ENCODE peak calls at places on chromosomes 7 and 10, in four cellular contexts. One of them, this sample, is unnamed.

GRCh38 chr10:133401500-133401899 is 7.5 kb downstream of the MTG1 start:
- DNase-seq in tibial nerve: no peak
- DNase-seq in ovary: no peak
- DNase-seq in heart left ventricle: no peak
- DNase-seq in this sample: no peak

GRCh38 chr7:5043661-5044060 is 2.0 kb upstream of the RBAK start:
- DNase-seq in tibial nerve: no peak
- DNase-seq in ovary: no peak
- DNase-seq in heart left ventricle: no peak
- DNase-seq in this sample: no peak

GRCh38 chr10:31586708-31587107 is 267.7 kb downstream of the ZEB1 start:
- DNase-seq in tibial nerve: no peak
- DNase-seq in ovary: no peak
- DNase-seq in heart left ventricle: peak; percentile 56
- DNase-seq in this sample: no peak

GRCh38 chr7:155497149-155497901 is 39.4 kb downstream of the EN2 start:
- DNase-seq in tibial nerve: no peak
- DNase-seq in ovary: no peak
- DNase-seq in heart left ventricle: no peak
- DNase-seq in this sample: no peak

GRCh38 chr7:149598721-149599308 is 101.2 kb upstream of the ZNF746 start:
- DNase-seq in tibial nerve: no peak
- DNase-seq in ovary: no peak
- DNase-seq in heart left ventricle: no peak
- DNase-seq in this sample: peak; percentile 16

GRCh38 chr10:13684252-13684791 is 97.6 kb downstream of the PRPF18 start:
- DNase-seq in tibial nerve: peak; percentile 28
- DNase-seq in ovary: peak; percentile 57
- DNase-seq in heart left ventricle: peak; percentile 91
- DNase-seq in this sample: no peak

GRCh38 chr10:98664329-98665042 is 217.8 kb upstream of the HPS1 start:
- DNase-seq in tibial nerve: no peak
- DNase-seq in ovary: no peak
- DNase-seq in heart left ventricle: no peak
- DNase-seq in this sample: peak; percentile 47

GRCh38 chr10:94443549-94443948 is 41.2 kb downstream of the TBC1D12 start:
- DNase-seq in tibial nerve: no peak
- DNase-seq in ovary: no peak
- DNase-seq in heart left ventricle: no peak
- DNase-seq in this sample: no peak

GRCh38 chr10:60848126-60848525 is 69.8 kb downstream of the CDK1 start:
- DNase-seq in tibial nerve: no peak
- DNase-seq in ovary: peak; percentile 55
- DNase-seq in heart left ventricle: peak; percentile 61
- DNase-seq in this sample: no peak

GRCh38 chr7:151013728-151014497 is 10.4 kb downstream of the ATG9B start:
- DNase-seq in tibial nerve: peak; percentile 21
- DNase-seq in ovary: no peak
- DNase-seq in heart left ventricle: peak; percentile 78
- DNase-seq in this sample: no peak

GRCh38 chr10:114708717-114709352 is 50.8 kb upstream of the ABLIM1 start:
- DNase-seq in tibial nerve: no peak
- DNase-seq in ovary: no peak
- DNase-seq in heart left ventricle: no peak
- DNase-seq in this sample: peak; percentile 52

GRCh38 chr10:88456730-88457129 is 126.4 kb downstream of the RNLS start:
- DNase-seq in tibial nerve: no peak
- DNase-seq in ovary: no peak
- DNase-seq in heart left ventricle: no peak
- DNase-seq in this sample: no peak

GRCh38 chr10:100146875-100147665 is 38.8 kb downstream of the ERLIN1 start:
- DNase-seq in tibial nerve: no peak
- DNase-seq in ovary: no peak
- DNase-seq in heart left ventricle: no peak
- DNase-seq in this sample: no peak

GRCh38 chr7:83105948-83106347 is 56.7 kb downstream of the PCLO start:
- DNase-seq in tibial nerve: no peak
- DNase-seq in ovary: no peak
- DNase-seq in heart left ventricle: no peak
- DNase-seq in this sample: no peak

GRCh38 chr10:75717126-75717916 is 285.9 kb downstream of the LRMDA start:
- DNase-seq in tibial nerve: no peak
- DNase-seq in ovary: no peak
- DNase-seq in heart left ventricle: no peak
- DNase-seq in this sample: no peak

GRCh38 chr10:17212802-17213204 is 11.3 kb upstream of the TRDMT1 start:
- DNase-seq in tibial nerve: no peak
- DNase-seq in ovary: no peak
- DNase-seq in heart left ventricle: no peak
- DNase-seq in this sample: no peak

GRCh38 chr7:103651978-103652377 is 206.0 kb upstream of the SLC26A5 start:
- DNase-seq in tibial nerve: no peak
- DNase-seq in ovary: no peak
- DNase-seq in heart left ventricle: no peak
- DNase-seq in this sample: no peak

GRCh38 chr10:42878821-42879195 is 96.2 kb downstream of the BMS1 start:
- DNase-seq in tibial nerve: no peak
- DNase-seq in ovary: no peak
- DNase-seq in heart left ventricle: no peak
- DNase-seq in this sample: no peak

GRCh38 chr10:72997099-72997498 is 42.5 kb upstream of the PLA2G12B start:
- DNase-seq in tibial nerve: no peak
- DNase-seq in ovary: no peak
- DNase-seq in heart left ventricle: no peak
- DNase-seq in this sample: no peak
- H3K4me3 ChIP-seq in tibial nerve: no peak overlapping the region
- H3K4me3 ChIP-seq in ovary: no peak overlapping the region
- H3K4me3 ChIP-seq in heart left ventricle: no peak overlapping the region
- H3K4me3 ChIP-seq in this sample: no peak overlapping the region

DNA sequence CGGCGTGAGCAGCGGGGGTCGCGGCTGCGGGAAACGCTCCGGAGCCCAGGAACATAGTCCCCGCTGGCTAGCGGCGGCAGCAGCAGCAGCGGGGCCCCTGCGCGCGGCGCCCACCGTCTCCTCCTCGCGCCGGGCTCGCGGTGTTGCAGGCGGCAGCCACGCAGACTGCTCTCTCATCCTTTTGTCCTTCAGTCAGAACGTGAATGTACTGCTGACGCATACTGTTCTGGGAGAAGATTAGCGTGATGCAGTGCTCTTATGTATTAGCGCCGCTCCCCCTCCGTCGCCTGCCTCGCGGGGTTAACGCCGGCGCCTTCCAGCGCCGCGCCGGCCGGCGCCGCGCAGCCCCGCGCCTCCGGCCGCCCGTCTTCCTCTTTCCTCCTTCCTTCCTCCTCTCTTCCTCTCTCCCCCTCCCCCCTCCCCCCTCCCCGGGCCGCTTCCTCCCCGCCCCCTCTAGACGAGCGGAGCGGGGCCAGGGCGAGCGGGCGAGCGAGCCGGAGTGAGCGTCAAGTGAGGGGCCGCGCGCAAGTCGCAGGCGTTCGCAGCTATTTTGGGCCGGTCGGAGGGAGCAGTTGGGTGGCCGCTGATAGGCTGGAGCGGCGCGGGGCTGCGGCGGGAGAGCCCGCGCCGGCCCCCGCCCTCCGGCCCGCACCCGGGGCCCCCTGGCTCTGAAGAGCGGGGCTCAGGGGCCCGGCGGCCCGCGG is 816 bp upstream of the LRRC4 start:
- DNase-seq in tibial nerve: no peak
- DNase-seq in ovary: peak; percentile 72
- DNase-seq in heart left ventricle: peak; percentile 61
- DNase-seq in this sample: no peak
- TF ChIP-seq CTCF in tibial nerve: peak; percentile 16
- TF ChIP-seq CTCF in ovary: peak; percentile 27
- TF ChIP-seq CTCF in heart left ventricle: peak; percentile 12
- TF ChIP-seq CTCF in this sample: no peak

DNA sequence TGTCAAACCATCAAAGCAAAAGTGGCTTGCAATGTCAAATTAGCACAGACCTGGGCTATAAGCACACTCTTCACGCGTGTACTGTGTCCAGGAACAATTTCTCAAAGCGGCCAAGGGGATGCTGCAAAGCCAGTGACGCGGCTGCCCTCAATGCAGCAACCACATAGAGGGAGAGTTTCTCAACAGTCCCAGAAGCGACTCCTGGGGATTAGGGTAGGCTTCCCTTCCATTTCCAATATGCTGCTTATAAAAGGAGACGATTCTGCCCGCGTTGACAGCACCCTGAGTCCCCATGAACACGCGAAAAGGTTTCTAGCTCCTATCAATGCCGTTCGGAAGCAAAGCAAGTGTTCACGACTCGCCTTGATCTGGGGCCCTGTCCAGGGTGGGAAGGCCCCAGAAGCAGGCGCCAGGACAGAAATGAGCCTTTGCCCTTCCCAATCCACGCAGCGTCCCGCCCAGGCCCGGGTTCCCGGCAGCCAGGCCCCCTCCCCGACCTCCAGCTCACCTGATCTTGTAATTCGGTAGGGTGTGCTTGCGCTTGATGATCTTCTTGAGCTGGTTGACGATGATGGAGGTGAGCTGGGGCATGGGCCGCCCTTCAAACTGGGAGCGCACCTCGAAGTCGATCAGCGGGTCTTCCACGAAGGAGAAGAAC is 1.3 kb downstream of the PDZD8 start:
- DNase-seq in tibial nerve: no peak
- DNase-seq in ovary: peak; percentile 47
- DNase-seq in heart left ventricle: peak; percentile 46
- DNase-seq in this sample: no peak
- TF ChIP-seq POLR2A in tibial nerve: no peak
- TF ChIP-seq POLR2A in ovary: no peak
- TF ChIP-seq POLR2A in heart left ventricle: no peak
- TF ChIP-seq POLR2A in this sample: no peak

GRCh38 chr10:118595598-118596425 is at the start of gene PRLHR:
- DNase-seq in tibial nerve: no peak
- DNase-seq in ovary: peak; percentile 78
- DNase-seq in heart left ventricle: no peak
- DNase-seq in this sample: no peak
- H3K4me3 ChIP-seq in tibial nerve: no peak within 1 kb of the TSS
- H3K4me3 ChIP-seq in ovary: no peak within 1 kb of the TSS
- H3K4me3 ChIP-seq in heart left ventricle: no peak within 1 kb of the TSS
- H3K4me3 ChIP-seq in this sample: no peak within 1 kb of the TSS

This sample was measured in HCT116.